ENCODE peak calls at places on chromosomes 13 and 19, in five cellular contexts. D is choroid plexus epithelial cell, Q is lower lobe of right lung, E is neural progenitor cell, K is AG09309. F is an unnamed sample.

GRCh38 chr19:49799798-49800376 is 13.2 kb downstream of the FUZ start:
- DNase-seq in D (no peak), K (no peak), Q (no peak), E (peak; percentile 57), F (no peak)

GRCh38 chr13:43815204-43815603 is 28.4 kb upstream of the ENOX1 start:
- DNase-seq in K (no peak), Q (no peak), E (no peak), D (peak; percentile 72), F (peak; percentile 57)

GRCh38 chr13:36341718-36342117 is 4.5 kb downstream of the SPART start:
- DNase-seq in E (no peak), Q (no peak), K (no peak), D (peak; percentile 45), F (no peak)

GRCh38 chr19:6100284-6100915 is 9.9 kb downstream of the RFX2 start:
- DNase-seq in D (no peak), E (no peak), Q (peak; percentile 68), K (no peak), F (no peak)

GRCh38 chr13:45331981-45332830 is 8.8 kb downstream of the TPT1 start:
- DNase-seq in D (peak; percentile 77), Q (no peak), E (no peak), K (peak; percentile 95), F (peak; percentile 87)

GRCh38 chr19:51761696-51762095 is 716 bp downstream of the FPR2 start:
- DNase-seq in Q (no peak), E (no peak), K (no peak), D (no peak), F (no peak)

GRCh38 chr19:9934132-9934950 is 2.0 kb downstream of the OLFM2 start:
- DNase-seq in K (no peak), D (peak; percentile 76), Q (peak; percentile 72), E (peak; percentile 91), F (peak; percentile 56)

GRCh38 chr13:29693297-29693945 is 97.9 kb upstream of the SLC7A1 start:
- DNase-seq in D (no peak), Q (peak; percentile 47), K (no peak), E (no peak), F (peak; percentile 73)

GRCh38 chr19:5308471-5309437 is 31.9 kb downstream of the PTPRS start:
- DNase-seq in D (peak; percentile 95), K (no peak), E (no peak), Q (no peak), F (peak; percentile 88)

GRCh38 chr19:41638624-41639023 is 11.8 kb upstream of the CEACAM4 start:
- DNase-seq in D (no peak), E (no peak), Q (no peak), K (no peak), F (no peak)

GRCh38 chr13:31869582-31869981 is 130.3 kb downstream of the RXFP2 start:
- DNase-seq in D (no peak), E (no peak), K (no peak), Q (no peak), F (no peak)

GRCh38 chr13:59304596-59304995 is 859.1 kb downstream of the DIAPH3 start:
- DNase-seq in K (no peak), Q (no peak), E (no peak), D (no peak), F (no peak)

GRCh38 chr13:32824671-32825070 is 191.6 kb upstream of the KL start:
- DNase-seq in E (peak; percentile 16), Q (no peak), D (peak; percentile 89), K (peak; percentile 52), F (peak; percentile 95)

GRCh38 chr13:113564331-113565023 is 20.1 kb upstream of the TFDP1 start:
- DNase-seq in E (no peak), Q (peak; percentile 25), D (no peak), K (no peak), F (no peak)

GRCh38 chr13:85665286-85665685 is 133.9 kb downstream of the SLITRK6 start:
- DNase-seq in Q (no peak), E (no peak), K (no peak), D (peak; percentile 22), F (peak; percentile 78)

GRCh38 chr19:14147797-14148605 is 11.6 kb upstream of the ASF1B start:
- DNase-seq in D (peak; percentile 66), Q (peak; percentile 75), K (no peak), E (peak; percentile 86), F (peak; percentile 14)
- TF ChIP-seq CTCF in D (peak; percentile 86), Q (peak; percentile 82), K (peak; percentile 93), E (peak; percentile 65), F (peak; percentile 71)

GRCh38 chr13:91046715-91047327 is 300.7 kb upstream of the MIR17HG start:
- DNase-seq in E (peak; percentile 8), D (peak; percentile 11), Q (no peak), K (no peak), F (no peak)
- TF ChIP-seq CTCF in E (no peak), D (peak; percentile 29), Q (no peak), K (no peak), F (no peak)

GRCh38 chr19:40594251-40594650 is 6.9 kb upstream of the LTBP4 start:
- DNase-seq in K (no peak), Q (no peak), D (no peak), E (peak; percentile 51), F (no peak)

GRCh38 chr19:40592170-40592569 is 9.0 kb upstream of the LTBP4 start:
- DNase-seq in E (peak; percentile 44), Q (no peak), K (no peak), D (peak; percentile 90), F (peak; percentile 66)

GRCh38 chr19:40596608-40597328 is 4.4 kb upstream of the LTBP4 start:
- DNase-seq in K (no peak), Q (peak; percentile 77), E (peak; percentile 84), D (peak; percentile 53), F (no peak)

GRCh38 chr19:40597329-40597838 is 3.8 kb upstream of the LTBP4 start:
- DNase-seq in E (no peak), Q (no peak), D (no peak), K (no peak), F (no peak)

GRCh38 chr19:40594657-40595077 is 6.5 kb upstream of the LTBP4 start:
- DNase-seq in K (no peak), E (no peak), Q (no peak), D (peak; percentile 39), F (peak; percentile 24)
- TF ChIP-seq CTCF in K (peak; percentile 15), E (no peak), Q (no peak), D (peak; percentile 30), F (peak; percentile 43)

GRCh38 chr19:57830071-57830602 is at the start of gene ZNF587B:
- DNase-seq in K (no peak), D (peak; percentile 84), Q (peak; percentile 67), E (peak; percentile 95), F (peak; percentile 68)
- TF ChIP-seq CTCF in K (peak; percentile 26), D (peak; percentile 53), Q (peak; percentile 33), E (peak; percentile 61), F (peak; percentile 64)

F was measured in foreskin keratinocyte.